ENCODE peak calls at places on chromosomes 6 and 20, in four cellular contexts. One of them, this sample, is unnamed.
A peak's percentile ranks its signal among the peaks of the same experiment; 100 is the strongest.

GRCh38 chr20:38418509-38419204 is 16.5 kb downstream of the SNHG17 start:
- DNase-seq in CD8-positive, alpha-beta T cell: no peak
- DNase-seq in right lobe of liver: no peak
- DNase-seq in fibroblast of lung: peak; percentile 43
- DNase-seq in this sample: peak; percentile 23

GRCh38 chr6:142566628-142567396 is 265.0 kb downstream of the ADGRG6 start:
- DNase-seq in CD8-positive, alpha-beta T cell: peak; percentile 62
- DNase-seq in right lobe of liver: no peak
- DNase-seq in fibroblast of lung: peak; percentile 32
- DNase-seq in this sample: no peak

GRCh38 chr6:116111552-116112528 is 11.2 kb downstream of the NT5DC1 start:
- DNase-seq in CD8-positive, alpha-beta T cell: no peak
- DNase-seq in right lobe of liver: no peak
- DNase-seq in fibroblast of lung: peak; percentile 35
- DNase-seq in this sample: peak; percentile 76

GRCh38 chr6:21887301-21888185 is 294.0 kb downstream of the SOX4 start:
- DNase-seq in CD8-positive, alpha-beta T cell: no peak
- DNase-seq in right lobe of liver: no peak
- DNase-seq in fibroblast of lung: peak; percentile 88
- DNase-seq in this sample: peak; percentile 8

GRCh38 chr6:158803733-158804143 is 15.4 kb downstream of the EZR start:
- DNase-seq in CD8-positive, alpha-beta T cell: peak; percentile 48
- DNase-seq in right lobe of liver: peak; percentile 22
- DNase-seq in fibroblast of lung: peak; percentile 50
- DNase-seq in this sample: peak; percentile 64

GRCh38 chr6:75830959-75831885 is 82.2 kb downstream of the MYO6 start:
- DNase-seq in CD8-positive, alpha-beta T cell: no peak
- DNase-seq in right lobe of liver: no peak
- DNase-seq in fibroblast of lung: peak; percentile 90
- DNase-seq in this sample: no peak

GRCh38 chr6:139984317-139984716 is 609.9 kb upstream of the CITED2 start:
- DNase-seq in CD8-positive, alpha-beta T cell: no peak
- DNase-seq in right lobe of liver: no peak
- DNase-seq in fibroblast of lung: no peak
- DNase-seq in this sample: no peak

GRCh38 chr20:4320284-4320683 is 304.9 kb upstream of the RNF24 start:
- DNase-seq in CD8-positive, alpha-beta T cell: no peak
- DNase-seq in right lobe of liver: no peak
- DNase-seq in fibroblast of lung: no peak
- DNase-seq in this sample: no peak

GRCh38 chr6:86273936-86274335 is 631.2 kb upstream of the SYNCRIP start:
- DNase-seq in CD8-positive, alpha-beta T cell: no peak
- DNase-seq in right lobe of liver: no peak
- DNase-seq in fibroblast of lung: no peak
- DNase-seq in this sample: no peak

GRCh38 chr6:85405853-85406198 is 44.1 kb upstream of the NT5E start:
- DNase-seq in CD8-positive, alpha-beta T cell: no peak
- DNase-seq in right lobe of liver: no peak
- DNase-seq in fibroblast of lung: no peak
- DNase-seq in this sample: no peak

GRCh38 chr6:129644567-129645015 is 65.4 kb downstream of the ARHGAP18 start:
- DNase-seq in CD8-positive, alpha-beta T cell: no peak
- DNase-seq in right lobe of liver: no peak
- DNase-seq in fibroblast of lung: peak; percentile 92
- DNase-seq in this sample: no peak

GRCh38 chr6:131042664-131043063 is 20.4 kb downstream of the EPB41L2 start:
- DNase-seq in CD8-positive, alpha-beta T cell: no peak
- DNase-seq in right lobe of liver: no peak
- DNase-seq in fibroblast of lung: no peak
- DNase-seq in this sample: no peak

GRCh38 chr6:144264270-144265060 is 20.7 kb upstream of the UTRN start:
- DNase-seq in CD8-positive, alpha-beta T cell: no peak
- DNase-seq in right lobe of liver: no peak
- DNase-seq in fibroblast of lung: peak; percentile 95
- DNase-seq in this sample: no peak

GRCh38 chr6:114863610-114864009 is 520.8 kb upstream of the HS3ST5 start:
- DNase-seq in CD8-positive, alpha-beta T cell: no peak
- DNase-seq in right lobe of liver: no peak
- DNase-seq in fibroblast of lung: no peak
- DNase-seq in this sample: no peak

GRCh38 chr6:106444777-106445507 is 84.4 kb downstream of the CRYBG1 start:
- DNase-seq in CD8-positive, alpha-beta T cell: no peak
- DNase-seq in right lobe of liver: no peak
- DNase-seq in fibroblast of lung: peak; percentile 61
- DNase-seq in this sample: peak; percentile 59

GRCh38 chr6:106077170-106077569 is 9.0 kb upstream of the PRDM1 start:
- DNase-seq in CD8-positive, alpha-beta T cell: no peak
- DNase-seq in right lobe of liver: no peak
- DNase-seq in fibroblast of lung: peak; percentile 43
- DNase-seq in this sample: no peak

GRCh38 chr6:43927525-43928210 is 157.7 kb downstream of the VEGFA start:
- DNase-seq in CD8-positive, alpha-beta T cell: no peak
- DNase-seq in right lobe of liver: no peak
- DNase-seq in fibroblast of lung: no peak
- DNase-seq in this sample: peak; percentile 60

GRCh38 chr6:149094156-149094555 is 223.4 kb upstream of the TAB2 start:
- DNase-seq in CD8-positive, alpha-beta T cell: no peak
- DNase-seq in right lobe of liver: no peak
- DNase-seq in fibroblast of lung: peak; percentile 74
- DNase-seq in this sample: no peak

GRCh38 chr6:1713016-1713600 is 103.4 kb downstream of the FOXC1 start:
- DNase-seq in CD8-positive, alpha-beta T cell: no peak
- DNase-seq in right lobe of liver: no peak
- DNase-seq in fibroblast of lung: no peak
- DNase-seq in this sample: no peak

GRCh38 chr6:3911614-3912336 is 62.6 kb downstream of the FAM50B start:
- DNase-seq in CD8-positive, alpha-beta T cell: no peak
- DNase-seq in right lobe of liver: no peak
- DNase-seq in fibroblast of lung: peak; percentile 93
- DNase-seq in this sample: no peak

GRCh38 chr6:63476302-63476701 is 96.0 kb upstream of the LOC128125822 start:
- DNase-seq in CD8-positive, alpha-beta T cell: no peak
- DNase-seq in right lobe of liver: peak; percentile 60
- DNase-seq in fibroblast of lung: no peak
- DNase-seq in this sample: no peak

GRCh38 chr20:46299078-46299477 is 9.2 kb downstream of the CDH22 start:
- DNase-seq in CD8-positive, alpha-beta T cell: no peak
- DNase-seq in right lobe of liver: no peak
- DNase-seq in fibroblast of lung: no peak
- DNase-seq in this sample: no peak

GRCh38 chr6:3282461-3283236 is 23.9 kb downstream of the PSMG4 start:
- DNase-seq in CD8-positive, alpha-beta T cell: no peak
- DNase-seq in right lobe of liver: peak; percentile 32
- DNase-seq in fibroblast of lung: peak; percentile 35
- DNase-seq in this sample: no peak

GRCh38 chr6:62283828-62284411 is 2.1 kb downstream of the KHDRBS2 start:
- DNase-seq in CD8-positive, alpha-beta T cell: no peak
- DNase-seq in right lobe of liver: no peak
- DNase-seq in fibroblast of lung: peak; percentile 0
- DNase-seq in this sample: peak; percentile 62
- TF ChIP-seq CTCF in CD8-positive, alpha-beta T cell: no peak
- TF ChIP-seq CTCF in right lobe of liver: peak; percentile 66
- TF ChIP-seq CTCF in fibroblast of lung: no peak
- TF ChIP-seq CTCF in this sample: peak; percentile 49

DNA sequence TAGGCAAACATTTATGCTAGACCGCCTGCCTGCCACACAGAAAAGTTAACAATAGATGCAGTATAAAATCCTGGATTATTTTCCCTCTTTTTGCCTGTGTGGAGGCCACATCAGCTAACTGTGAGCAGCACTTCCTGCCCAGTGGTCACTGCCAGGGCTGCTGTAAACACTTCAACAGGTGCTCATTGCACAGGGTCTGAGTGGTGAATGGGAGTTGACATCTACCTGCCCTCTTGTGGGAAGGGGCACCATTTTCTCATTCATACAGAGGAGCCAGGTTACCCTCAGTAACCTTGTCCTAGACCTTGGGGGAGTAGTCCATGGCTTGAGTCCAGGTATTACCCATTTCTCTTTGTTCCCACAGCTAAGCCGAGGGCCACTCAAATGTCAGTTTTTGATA is 235.3 kb downstream of the TMEM242 start:
- DNase-seq in CD8-positive, alpha-beta T cell: no peak
- DNase-seq in right lobe of liver: no peak
- DNase-seq in fibroblast of lung: no peak
- DNase-seq in this sample: no peak
- H3K36me3 ChIP-seq in CD8-positive, alpha-beta T cell: peaks cover 6% of the 10 kb centered on the region
- H3K36me3 ChIP-seq in right lobe of liver: no peaks in the 10 kb centered on the region
- H3K36me3 ChIP-seq in fibroblast of lung: no peaks in the 10 kb centered on the region
- H3K36me3 ChIP-seq in this sample: no peaks in the 10 kb centered on the region

GRCh38 chr6:25175656-25176055 is 103.5 kb upstream of the CARMIL1 start:
- DNase-seq in CD8-positive, alpha-beta T cell: no peak
- DNase-seq in right lobe of liver: no peak
- DNase-seq in fibroblast of lung: no peak
- DNase-seq in this sample: no peak
- TF ChIP-seq CTCF in CD8-positive, alpha-beta T cell: no peak
- TF ChIP-seq CTCF in right lobe of liver: no peak
- TF ChIP-seq CTCF in fibroblast of lung: no peak
- TF ChIP-seq CTCF in this sample: no peak

DNA sequence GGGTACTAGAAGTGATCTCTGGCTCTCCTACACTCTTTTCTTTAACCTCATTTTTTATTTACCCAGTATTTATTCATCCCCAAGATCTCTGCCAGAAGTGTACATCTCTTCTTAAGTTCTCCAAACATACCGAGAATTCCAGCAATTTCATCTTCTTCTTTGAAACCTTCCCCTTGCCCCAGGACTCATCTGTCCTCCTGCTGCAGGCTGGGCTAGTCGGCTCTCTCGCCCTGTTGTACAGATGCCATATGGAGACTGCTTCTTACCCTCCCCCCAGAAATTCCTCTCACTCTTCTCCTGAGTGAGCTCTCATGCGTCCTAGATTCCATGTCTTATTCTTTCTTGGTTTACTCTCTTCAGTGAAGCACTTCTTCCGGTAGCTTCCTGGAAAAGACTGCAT is 21.9 kb upstream of the PNRC1 start:
- DNase-seq in CD8-positive, alpha-beta T cell: no peak
- DNase-seq in right lobe of liver: no peak
- DNase-seq in fibroblast of lung: no peak
- DNase-seq in this sample: no peak
- H3K36me3 ChIP-seq in CD8-positive, alpha-beta T cell: no peaks in the 10 kb centered on the region
- H3K36me3 ChIP-seq in right lobe of liver: no peaks in the 10 kb centered on the region
- H3K36me3 ChIP-seq in fibroblast of lung: no peaks in the 10 kb centered on the region
- H3K36me3 ChIP-seq in this sample: no peaks in the 10 kb centered on the region

DNA sequence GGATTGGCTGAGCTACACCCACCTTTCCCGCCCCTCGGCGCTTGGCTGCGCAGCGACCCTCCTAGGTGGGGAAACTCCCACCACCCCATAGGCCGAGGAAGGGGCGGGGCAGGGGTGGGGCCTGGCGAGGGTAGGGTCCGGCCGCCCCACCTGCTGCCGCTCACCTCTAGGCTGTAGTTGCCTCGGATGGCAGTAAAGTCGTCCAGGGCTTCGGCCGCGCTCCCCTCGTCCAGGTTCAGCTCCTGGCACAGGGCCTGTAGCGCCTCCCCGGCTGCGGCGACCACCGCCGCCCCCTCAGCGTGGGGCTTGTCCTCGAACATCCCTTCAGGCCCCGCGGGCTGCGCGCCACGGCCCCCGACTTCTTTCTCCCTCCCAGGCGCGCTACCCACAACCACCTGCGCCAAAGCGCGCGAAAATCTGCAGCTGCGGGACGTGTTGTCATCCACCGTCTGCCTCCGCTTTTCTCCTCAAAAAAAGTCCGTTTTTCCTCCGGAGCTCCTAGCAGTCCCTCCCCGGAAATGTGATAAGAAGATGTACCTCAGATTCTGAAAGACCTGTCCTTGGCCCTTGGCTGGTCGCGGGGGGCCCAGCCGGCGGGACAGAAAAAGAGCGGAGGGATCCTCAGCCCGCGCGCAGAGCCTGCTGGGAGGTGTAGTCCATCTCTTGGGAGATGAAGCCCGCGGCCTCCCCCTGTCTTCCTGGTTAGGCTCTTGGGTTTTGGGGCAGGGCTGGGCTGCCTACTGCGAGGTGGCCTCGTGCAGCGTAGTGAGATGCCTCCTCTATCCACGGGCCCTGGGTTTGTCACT is at the start of gene RBL1:
- DNase-seq in CD8-positive, alpha-beta T cell: peak; percentile 85
- DNase-seq in right lobe of liver: peak; percentile 86
- DNase-seq in fibroblast of lung: peak; percentile 84
- DNase-seq in this sample: peak; percentile 87
- TF ChIP-seq CTCF in CD8-positive, alpha-beta T cell: no peak
- TF ChIP-seq CTCF in right lobe of liver: peak; percentile 39
- TF ChIP-seq CTCF in fibroblast of lung: peak; percentile 37
- TF ChIP-seq CTCF in this sample: peak; percentile 8

GRCh38 chr6:112149719-112150263 is 62.4 kb downstream of the FAM229B start:
- DNase-seq in CD8-positive, alpha-beta T cell: no peak
- DNase-seq in right lobe of liver: no peak
- DNase-seq in fibroblast of lung: peak; percentile 43
- DNase-seq in this sample: no peak

GRCh38 chr6:112149236-112149635 is 61.8 kb downstream of the FAM229B start:
- DNase-seq in CD8-positive, alpha-beta T cell: no peak
- DNase-seq in right lobe of liver: no peak
- DNase-seq in fibroblast of lung: no peak
- DNase-seq in this sample: no peak

GRCh38 chr6:112148103-112148502 is 60.7 kb downstream of the FAM229B start:
- DNase-seq in CD8-positive, alpha-beta T cell: no peak
- DNase-seq in right lobe of liver: no peak
- DNase-seq in fibroblast of lung: no peak
- DNase-seq in this sample: no peak

GRCh38 chr6:112153926-112154621 is 66.7 kb downstream of the FAM229B start:
- DNase-seq in CD8-positive, alpha-beta T cell: no peak
- DNase-seq in right lobe of liver: no peak
- DNase-seq in fibroblast of lung: peak; percentile 94
- DNase-seq in this sample: no peak

GRCh38 chr6:112150363-112150762 is 63.0 kb downstream of the FAM229B start:
- DNase-seq in CD8-positive, alpha-beta T cell: no peak
- DNase-seq in right lobe of liver: no peak
- DNase-seq in fibroblast of lung: peak; percentile 43
- DNase-seq in this sample: no peak
- H3K36me3 ChIP-seq in CD8-positive, alpha-beta T cell: no peaks in the 10 kb centered on the region
- H3K36me3 ChIP-seq in right lobe of liver: no peaks in the 10 kb centered on the region
- H3K36me3 ChIP-seq in fibroblast of lung: peaks cover 6% of the 10 kb centered on the region
- H3K36me3 ChIP-seq in this sample: no peaks in the 10 kb centered on the region

DNA sequence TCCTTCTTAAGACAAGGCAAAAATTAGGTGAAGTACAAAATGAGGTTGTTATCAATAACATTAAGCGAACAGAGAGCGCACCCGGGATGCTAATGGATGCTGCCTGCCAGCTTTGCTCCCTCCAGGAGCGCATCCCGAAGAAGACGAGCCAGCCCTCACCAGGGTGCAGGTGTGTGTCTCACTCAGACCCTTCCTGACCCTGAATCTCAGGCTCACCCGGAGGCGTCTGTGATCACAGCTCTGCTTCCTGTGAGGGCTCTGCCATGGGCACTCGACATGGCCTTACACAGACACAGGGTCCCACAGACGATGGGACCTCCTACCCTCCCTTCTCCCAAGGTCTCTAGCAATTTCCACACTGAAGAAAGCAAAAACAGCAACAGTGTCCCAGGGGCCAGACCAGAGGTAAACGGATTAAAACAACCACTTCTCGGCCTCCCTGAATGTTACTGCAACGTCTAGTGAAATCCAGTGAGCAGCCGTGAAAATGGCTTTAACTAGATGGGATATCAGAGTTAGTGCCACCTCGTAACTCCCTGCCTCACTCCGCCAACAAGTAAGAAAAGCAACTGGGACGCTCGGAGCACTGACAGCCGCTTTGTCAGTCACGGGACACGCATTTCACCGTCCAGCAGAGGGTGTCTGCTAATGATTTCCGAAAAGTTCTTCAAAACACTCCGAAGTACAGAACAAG is 11.7 kb downstream of the ZBTB46 start:
- DNase-seq in CD8-positive, alpha-beta T cell: no peak
- DNase-seq in right lobe of liver: no peak
- DNase-seq in fibroblast of lung: no peak
- DNase-seq in this sample: peak; percentile 53
- TF ChIP-seq CTCF in CD8-positive, alpha-beta T cell: no peak
- TF ChIP-seq CTCF in right lobe of liver: no peak
- TF ChIP-seq CTCF in fibroblast of lung: peak; percentile 19
- TF ChIP-seq CTCF in this sample: no peak

GRCh38 chr6:31785475-31785874 is 8.3 kb upstream of the VWA7 start:
- DNase-seq in CD8-positive, alpha-beta T cell: no peak
- DNase-seq in right lobe of liver: no peak
- DNase-seq in fibroblast of lung: no peak
- DNase-seq in this sample: no peak
- H3K36me3 ChIP-seq in CD8-positive, alpha-beta T cell: peaks cover 26% of the 10 kb centered on the region
- H3K36me3 ChIP-seq in right lobe of liver: peaks cover 6% of the 10 kb centered on the region
- H3K36me3 ChIP-seq in fibroblast of lung: peaks cover 24% of the 10 kb centered on the region
- H3K36me3 ChIP-seq in this sample: peaks cover 3% of the 10 kb centered on the region

This sample was measured in mucosa of descending colon.